ENCODE peak calls at places on chromosome 21, in six cellular contexts. One of them, this sample, is unnamed.

GRCh38 chr21:29676395-29676794 is 263.4 kb downstream of the GRIK1 start:
- DNase-seq in SK-N-SH: no peak
- DNase-seq in K562: no peak
- DNase-seq in A549: no peak
- DNase-seq in HCT116: no peak
- DNase-seq in IMR-90: no peak
- DNase-seq in this sample: no peak

GRCh38 chr21:31030367-31031106 is 7.7 kb downstream of the KRTAP19-8 start:
- DNase-seq in HCT116: no peak
- DNase-seq in A549: no peak
- DNase-seq in IMR-90: no peak
- DNase-seq in K562: no peak
- DNase-seq in SK-N-SH: no peak
- DNase-seq in this sample: no peak

GRCh38 chr21:17427157-17427556 is 85.7 kb upstream of the CXADR start:
- DNase-seq in K562: no peak
- DNase-seq in SK-N-SH: no peak
- DNase-seq in IMR-90: no peak
- DNase-seq in HCT116: no peak
- DNase-seq in A549: no peak
- DNase-seq in this sample: no peak

GRCh38 chr21:37700641-37701202 is 215.5 kb downstream of the KCNJ6 start:
- DNase-seq in A549: peak; percentile 84
- DNase-seq in K562: peak; percentile 86
- DNase-seq in IMR-90: peak; percentile 84
- DNase-seq in HCT116: peak; percentile 73
- DNase-seq in SK-N-SH: peak; percentile 76
- DNase-seq in this sample: peak; percentile 48

GRCh38 chr21:28781602-28782274 is 210.9 kb downstream of the LTN1 start:
- DNase-seq in HCT116: peak; percentile 6
- DNase-seq in SK-N-SH: peak; percentile 37
- DNase-seq in A549: peak; percentile 29
- DNase-seq in IMR-90: peak; percentile 51
- DNase-seq in K562: peak; percentile 21
- DNase-seq in this sample: peak; percentile 4

GRCh38 chr21:45322231-45322959 is 34.7 kb upstream of the POFUT2 start:
- DNase-seq in SK-N-SH: no peak
- DNase-seq in HCT116: no peak
- DNase-seq in A549: no peak
- DNase-seq in K562: no peak
- DNase-seq in IMR-90: no peak
- DNase-seq in this sample: no peak

GRCh38 chr21:45613881-45614280 is 29.6 kb upstream of the PCBP3 start:
- DNase-seq in A549: no peak
- DNase-seq in HCT116: no peak
- DNase-seq in K562: no peak
- DNase-seq in SK-N-SH: no peak
- DNase-seq in IMR-90: no peak
- DNase-seq in this sample: no peak

GRCh38 chr21:37575536-37576083 is 209.0 kb downstream of the DYRK1A start:
- DNase-seq in IMR-90: no peak
- DNase-seq in A549: no peak
- DNase-seq in K562: no peak
- DNase-seq in HCT116: no peak
- DNase-seq in SK-N-SH: no peak
- DNase-seq in this sample: no peak

GRCh38 chr21:35252831-35253230 is 203.7 kb upstream of the RUNX1 start:
- DNase-seq in IMR-90: peak; percentile 61
- DNase-seq in SK-N-SH: no peak
- DNase-seq in K562: no peak
- DNase-seq in HCT116: no peak
- DNase-seq in A549: no peak
- DNase-seq in this sample: no peak

GRCh38 chr21:31660134-31660565 is 657 bp downstream of the SOD1 start:
- DNase-seq in K562: no peak
- DNase-seq in A549: no peak
- DNase-seq in IMR-90: no peak
- DNase-seq in SK-N-SH: no peak
- DNase-seq in HCT116: no peak
- DNase-seq in this sample: no peak

GRCh38 chr21:14290584-14290983 is 74.6 kb downstream of the RBM11 start:
- DNase-seq in IMR-90: no peak
- DNase-seq in HCT116: no peak
- DNase-seq in A549: no peak
- DNase-seq in SK-N-SH: no peak
- DNase-seq in K562: no peak
- DNase-seq in this sample: no peak

GRCh38 chr21:44571296-44571695 is 2.2 kb upstream of the KRTAP10-4 start:
- DNase-seq in IMR-90: no peak
- DNase-seq in HCT116: no peak
- DNase-seq in K562: no peak
- DNase-seq in SK-N-SH: no peak
- DNase-seq in A549: peak; percentile 12
- DNase-seq in this sample: no peak

GRCh38 chr21:20996421-20997307 is 1.5 kb upstream of the NCAM2 start:
- DNase-seq in A549: no peak
- DNase-seq in K562: no peak
- DNase-seq in HCT116: no peak
- DNase-seq in IMR-90: peak; percentile 16
- DNase-seq in SK-N-SH: no peak
- DNase-seq in this sample: no peak

GRCh38 chr21:45950740-45951515 is 30.6 kb upstream of the COL6A1 start:
- DNase-seq in K562: no peak
- DNase-seq in HCT116: peak; percentile 12
- DNase-seq in SK-N-SH: peak; percentile 41
- DNase-seq in IMR-90: peak; percentile 48
- DNase-seq in A549: no peak
- DNase-seq in this sample: no peak

DNA sequence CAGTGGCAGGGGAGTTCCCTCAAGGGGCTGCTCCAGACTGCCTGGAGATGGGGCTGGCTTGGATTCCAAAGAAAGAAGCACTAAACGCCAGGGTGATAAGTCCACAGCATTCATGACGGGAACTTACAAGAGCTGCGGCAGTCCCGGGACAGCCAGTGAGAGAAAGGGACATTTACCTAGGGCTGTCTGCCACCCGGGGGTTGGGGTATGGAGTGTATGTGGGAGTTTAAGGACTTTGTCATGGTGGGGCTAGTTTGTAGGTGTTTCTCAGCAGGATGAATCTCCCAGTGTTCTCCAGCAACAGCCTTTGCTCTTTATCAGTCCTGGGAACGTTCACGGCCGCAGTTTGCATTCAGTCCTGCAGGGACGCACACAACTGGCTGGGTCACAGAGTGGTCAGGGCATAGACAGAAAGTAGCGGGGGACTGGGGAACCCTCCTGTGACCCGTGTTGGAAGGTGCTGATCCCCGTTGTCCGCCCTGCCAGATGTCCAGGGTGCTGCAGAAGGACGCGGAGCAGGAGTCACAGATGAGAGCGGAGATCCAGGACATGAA is 41.4 kb upstream of the HMGN1 start:
- DNase-seq in K562: no peak
- DNase-seq in A549: no peak
- DNase-seq in HCT116: no peak
- DNase-seq in IMR-90: no peak
- DNase-seq in SK-N-SH: no peak
- DNase-seq in this sample: no peak
- TF ChIP-seq RAD21 in K562: no peak
- TF ChIP-seq RAD21 in A549: no peak
- TF ChIP-seq RAD21 in HCT116: no peak
- TF ChIP-seq RAD21 in IMR-90: no peak
- TF ChIP-seq RAD21 in SK-N-SH: no peak
- TF ChIP-seq RAD21 in this sample: no peak

GRCh38 chr21:33947451-33948095 is 32.0 kb upstream of the ATP5PO start:
- DNase-seq in HCT116: peak; percentile 93
- DNase-seq in SK-N-SH: peak; percentile 38
- DNase-seq in IMR-90: peak; percentile 98
- DNase-seq in A549: peak; percentile 89
- DNase-seq in K562: peak; percentile 92
- DNase-seq in this sample: peak; percentile 94
- TF ChIP-seq RAD21 in HCT116: peak; percentile 33
- TF ChIP-seq RAD21 in SK-N-SH: no peak
- TF ChIP-seq RAD21 in IMR-90: no peak
- TF ChIP-seq RAD21 in A549: no peak
- TF ChIP-seq RAD21 in K562: no peak
- TF ChIP-seq RAD21 in this sample: no peak

GRCh38 chr21:26490771-26491170 is 82.3 kb downstream of the CYYR1 start:
- DNase-seq in HCT116: no peak
- DNase-seq in K562: no peak
- DNase-seq in IMR-90: no peak
- DNase-seq in A549: no peak
- DNase-seq in SK-N-SH: no peak
- DNase-seq in this sample: no peak
- TF ChIP-seq RAD21 in HCT116: no peak
- TF ChIP-seq RAD21 in K562: no peak
- TF ChIP-seq RAD21 in IMR-90: no peak
- TF ChIP-seq RAD21 in A549: no peak
- TF ChIP-seq RAD21 in SK-N-SH: no peak
- TF ChIP-seq RAD21 in this sample: no peak

GRCh38 chr21:42163511-42163863 is 55.5 kb upstream of the ABCG1 start:
- DNase-seq in HCT116: no peak
- DNase-seq in K562: no peak
- DNase-seq in A549: no peak
- DNase-seq in IMR-90: no peak
- DNase-seq in SK-N-SH: no peak
- DNase-seq in this sample: no peak
- TF ChIP-seq RAD21 in HCT116: no peak
- TF ChIP-seq RAD21 in K562: no peak
- TF ChIP-seq RAD21 in A549: no peak
- TF ChIP-seq RAD21 in IMR-90: no peak
- TF ChIP-seq RAD21 in SK-N-SH: no peak
- TF ChIP-seq RAD21 in this sample: no peak

GRCh38 chr21:43354016-43354420 is 72.9 kb downstream of the SIK1 start:
- DNase-seq in A549: no peak
- DNase-seq in IMR-90: no peak
- DNase-seq in K562: no peak
- DNase-seq in HCT116: no peak
- DNase-seq in SK-N-SH: no peak
- DNase-seq in this sample: no peak

GRCh38 chr21:43354666-43355065 is 72.3 kb downstream of the SIK1 start:
- DNase-seq in IMR-90: no peak
- DNase-seq in HCT116: no peak
- DNase-seq in SK-N-SH: no peak
- DNase-seq in A549: no peak
- DNase-seq in K562: no peak
- DNase-seq in this sample: no peak

GRCh38 chr21:43355196-43355924 is 71.6 kb downstream of the SIK1 start:
- DNase-seq in SK-N-SH: no peak
- DNase-seq in HCT116: no peak
- DNase-seq in K562: no peak
- DNase-seq in A549: no peak
- DNase-seq in IMR-90: no peak
- DNase-seq in this sample: no peak

GRCh38 chr21:43357708-43358430 is 69.1 kb downstream of the SIK1 start:
- DNase-seq in K562: no peak
- DNase-seq in IMR-90: no peak
- DNase-seq in HCT116: no peak
- DNase-seq in SK-N-SH: no peak
- DNase-seq in A549: no peak
- DNase-seq in this sample: no peak

GRCh38 chr21:43355925-43356289 is 71.0 kb downstream of the SIK1 start:
- DNase-seq in A549: no peak
- DNase-seq in IMR-90: no peak
- DNase-seq in K562: no peak
- DNase-seq in HCT116: no peak
- DNase-seq in SK-N-SH: no peak
- DNase-seq in this sample: peak; percentile 80
- TF ChIP-seq RAD21 in A549: no peak
- TF ChIP-seq RAD21 in IMR-90: no peak
- TF ChIP-seq RAD21 in K562: no peak
- TF ChIP-seq RAD21 in HCT116: no peak
- TF ChIP-seq RAD21 in SK-N-SH: no peak
- TF ChIP-seq RAD21 in this sample: peak; percentile 79

This sample was measured in HepG2.